ENCODE peak calls at places on chromosomes 11 and 22, in eight cellular contexts. One of them, this sample, is unnamed.

GRCh38 chr11:46850829-46851380 is 4.8 kb upstream of the CKAP5 start:
- DNase-seq in PC-9: no peak
- DNase-seq in smooth muscle cell of the brain vasculature: no peak
- DNase-seq in iris pigment epithelial cell: no peak
- DNase-seq in CD4-positive, CD25-positive, alpha-beta regulatory T cell: no peak
- DNase-seq in stromal cell of bone marrow: no peak
- DNase-seq in HT1080: no peak
- DNase-seq in Kasumi-1: no peak
- DNase-seq in this sample: no peak

GRCh38 chr11:64970731-64971151 is 1.2 kb downstream of the MAJIN start:
- DNase-seq in PC-9: peak; percentile 98
- DNase-seq in smooth muscle cell of the brain vasculature: no peak
- DNase-seq in iris pigment epithelial cell: no peak
- DNase-seq in CD4-positive, CD25-positive, alpha-beta regulatory T cell: no peak
- DNase-seq in stromal cell of bone marrow: no peak
- DNase-seq in HT1080: peak; percentile 62
- DNase-seq in Kasumi-1: no peak
- DNase-seq in this sample: no peak

GRCh38 chr11:17389205-17389956 is 922 bp upstream of the KCNJ11 start:
- DNase-seq in PC-9: peak; percentile 53
- DNase-seq in smooth muscle cell of the brain vasculature: no peak
- DNase-seq in iris pigment epithelial cell: peak; percentile 32
- DNase-seq in CD4-positive, CD25-positive, alpha-beta regulatory T cell: peak; percentile 76
- DNase-seq in stromal cell of bone marrow: no peak
- DNase-seq in HT1080: peak; percentile 57
- DNase-seq in Kasumi-1: peak; percentile 79
- DNase-seq in this sample: peak; percentile 29

GRCh38 chr22:43994416-43994815 is 29.7 kb upstream of the PARVB start:
- DNase-seq in PC-9: no peak
- DNase-seq in smooth muscle cell of the brain vasculature: no peak
- DNase-seq in iris pigment epithelial cell: no peak
- DNase-seq in CD4-positive, CD25-positive, alpha-beta regulatory T cell: no peak
- DNase-seq in stromal cell of bone marrow: no peak
- DNase-seq in HT1080: no peak
- DNase-seq in Kasumi-1: no peak
- DNase-seq in this sample: no peak

GRCh38 chr11:115324569-115325432 is 179.4 kb downstream of the CADM1 start:
- DNase-seq in PC-9: peak; percentile 47
- DNase-seq in smooth muscle cell of the brain vasculature: no peak
- DNase-seq in iris pigment epithelial cell: peak; percentile 66
- DNase-seq in CD4-positive, CD25-positive, alpha-beta regulatory T cell: peak; percentile 41
- DNase-seq in stromal cell of bone marrow: peak; percentile 40
- DNase-seq in HT1080: peak; percentile 65
- DNase-seq in Kasumi-1: peak; percentile 46
- DNase-seq in this sample: peak; percentile 51

GRCh38 chr11:34366522-34366921 is 8.7 kb upstream of the ABTB2 start:
- DNase-seq in PC-9: no peak
- DNase-seq in smooth muscle cell of the brain vasculature: no peak
- DNase-seq in iris pigment epithelial cell: no peak
- DNase-seq in CD4-positive, CD25-positive, alpha-beta regulatory T cell: no peak
- DNase-seq in stromal cell of bone marrow: no peak
- DNase-seq in HT1080: peak; percentile 24
- DNase-seq in Kasumi-1: no peak
- DNase-seq in this sample: no peak

GRCh38 chr11:72278911-72279310 is 34.9 kb upstream of the PHOX2A start:
- DNase-seq in PC-9: peak; percentile 46
- DNase-seq in smooth muscle cell of the brain vasculature: no peak
- DNase-seq in iris pigment epithelial cell: peak; percentile 50
- DNase-seq in CD4-positive, CD25-positive, alpha-beta regulatory T cell: no peak
- DNase-seq in stromal cell of bone marrow: peak; percentile 46
- DNase-seq in HT1080: peak; percentile 67
- DNase-seq in Kasumi-1: no peak
- DNase-seq in this sample: no peak

GRCh38 chr11:30481816-30482215 is 104.3 kb downstream of the MPPED2 start:
- DNase-seq in PC-9: no peak
- DNase-seq in smooth muscle cell of the brain vasculature: no peak
- DNase-seq in iris pigment epithelial cell: no peak
- DNase-seq in CD4-positive, CD25-positive, alpha-beta regulatory T cell: no peak
- DNase-seq in stromal cell of bone marrow: no peak
- DNase-seq in HT1080: no peak
- DNase-seq in Kasumi-1: no peak
- DNase-seq in this sample: no peak

GRCh38 chr11:59559886-59560285 is 48.5 kb downstream of the OR4D9 start:
- DNase-seq in PC-9: no peak
- DNase-seq in smooth muscle cell of the brain vasculature: no peak
- DNase-seq in iris pigment epithelial cell: no peak
- DNase-seq in CD4-positive, CD25-positive, alpha-beta regulatory T cell: no peak
- DNase-seq in stromal cell of bone marrow: no peak
- DNase-seq in HT1080: no peak
- DNase-seq in Kasumi-1: no peak
- DNase-seq in this sample: no peak

GRCh38 chr11:128582496-128583366 is 4.6 kb downstream of the ETS1 start:
- DNase-seq in PC-9: peak; percentile 89
- DNase-seq in smooth muscle cell of the brain vasculature: peak; percentile 80
- DNase-seq in iris pigment epithelial cell: peak; percentile 99
- DNase-seq in CD4-positive, CD25-positive, alpha-beta regulatory T cell: no peak
- DNase-seq in stromal cell of bone marrow: peak; percentile 89
- DNase-seq in HT1080: peak; percentile 90
- DNase-seq in Kasumi-1: no peak
- DNase-seq in this sample: peak; percentile 55